ENCODE peak calls at places on chromosomes 4 and X, in nine cellular contexts. D, L, I, M, Q, A, T, Z and V are unnamed samples.

GRCh38 chr4:24179201-24179840 is 289.5 kb upstream of the PPARGC1A start:
- DNase-seq in D (no peak), L (no peak), I (no peak), M (no peak), Q (no peak), A (no peak), T (no peak), Z (no peak), V (no peak)

GRCh38 chr4:185470503-185471195 is 884 bp downstream of the CCDC110 start:
- DNase-seq in D (no peak), L (peak), I (peak), M (peak), Q (peak), A (peak), T (peak), Z (no peak), V (no peak)

GRCh38 chr4:159564615-159565014 is 461.7 kb downstream of the RAPGEF2 start:
- DNase-seq in D (no peak), L (no peak), I (no peak), M (no peak), Q (no peak), A (no peak), T (no peak), Z (no peak), V (no peak)

GRCh38 chr4:182825786-182826185 is 91.4 kb downstream of the DCTD start:
- DNase-seq in D (no peak), L (no peak), I (no peak), M (no peak), Q (no peak), A (no peak), T (no peak), Z (no peak), V (no peak)

GRCh38 chrX:21934414-21934813 is 6.1 kb upstream of the SMS start:
- DNase-seq in D (no peak), L (no peak), I (no peak), M (no peak), Q (no peak), A (no peak), T (no peak), Z (no peak), V (no peak)

GRCh38 chrX:72050011-72050410 is 81.7 kb downstream of the RTL5 start:
- DNase-seq in D (peak), L (peak), I (no peak), M (no peak), Q (peak), A (peak), T (no peak), Z (no peak), V (no peak)

GRCh38 chrX:100410083-100410590 is at the start of gene PCDH19:
- DNase-seq in D (no peak), L (peak), I (peak), M (peak), Q (peak), A (peak), T (peak), Z (peak), V (peak)

GRCh38 chrX:791479-792034 is 161.0 kb downstream of the SHOX start:
- DNase-seq in D (no peak), L (no peak), I (no peak), M (peak), Q (no peak), A (no peak), T (no peak), Z (no peak), V (no peak)

GRCh38 chr4:113823291-113823659 is 61.7 kb upstream of the CAMK2D start:
- DNase-seq in D (no peak), L (peak), I (peak), M (no peak), Q (no peak), A (peak), T (peak), Z (no peak), V (peak)

GRCh38 chr4:10983274-10983673 is 298.7 kb upstream of the CLNK start:
- DNase-seq in D (no peak), L (no peak), I (no peak), M (no peak), Q (no peak), A (no peak), T (no peak), Z (no peak), V (peak)

GRCh38 chrX:22397566-22397965 is 124.9 kb downstream of the CBLL2 start:
- DNase-seq in D (no peak), L (no peak), I (no peak), M (no peak), Q (no peak), A (no peak), T (no peak), Z (no peak), V (no peak)

GRCh38 chrX:134388161-134389109 is 71.5 kb upstream of the HPRT1 start:
- DNase-seq in D (no peak), L (no peak), I (no peak), M (no peak), Q (no peak), A (no peak), T (peak), Z (no peak), V (peak)

GRCh38 chr4:38857354-38858096 is 908 bp upstream of the TLR6 start:
- DNase-seq in D (no peak), L (peak), I (peak), M (no peak), Q (peak), A (peak), T (peak), Z (no peak), V (peak)

GRCh38 chrX:19990225-19990518 is 689 bp downstream of the BCLAF3 start:
- DNase-seq in D (no peak), L (peak), I (no peak), M (no peak), Q (no peak), A (no peak), T (no peak), Z (no peak), V (no peak)

GRCh38 chr4:154124539-154125255 is 335.8 kb upstream of the SFRP2 start:
- DNase-seq in D (no peak), L (peak), I (peak), M (no peak), Q (peak), A (peak), T (no peak), Z (no peak), V (no peak)

GRCh38 chr4:86331362-86331761 is 28.5 kb downstream of the MAPK10 start:
- DNase-seq in D (no peak), L (no peak), I (no peak), M (no peak), Q (no peak), A (no peak), T (no peak), Z (no peak), V (no peak)

GRCh38 chr4:16250665-16251365 is 24.5 kb upstream of the TAPT1 start:
- DNase-seq in D (no peak), L (peak), I (peak), M (peak), Q (no peak), A (no peak), T (no peak), Z (no peak), V (no peak)

GRCh38 chr4:145732895-145733880 is 53.2 kb downstream of the C4orf51 start:
- DNase-seq in D (peak), L (peak), I (peak), M (peak), Q (peak), A (peak), T (peak), Z (peak), V (peak)

GRCh38 chr4:110484767-110485166 is 8.8 kb downstream of the ENPEP start:
- DNase-seq in D (peak), L (peak), I (peak), M (no peak), Q (peak), A (peak), T (no peak), Z (no peak), V (peak)

GRCh38 chr4:4391866-4392265 is 5.0 kb downstream of the NSG1 start:
- DNase-seq in D (no peak), L (no peak), I (no peak), M (no peak), Q (no peak), A (no peak), T (no peak), Z (no peak), V (no peak)

GRCh38 chrX:125678258-125678657 is 358.6 kb downstream of the TEX13C start:
- DNase-seq in D (no peak), L (no peak), I (no peak), M (no peak), Q (no peak), A (no peak), T (no peak), Z (no peak), V (no peak)

GRCh38 chrX:152155766-152156310 is 17.5 kb upstream of the MAGEA10 start:
- DNase-seq in D (no peak), L (peak), I (no peak), M (no peak), Q (no peak), A (peak), T (no peak), Z (no peak), V (no peak)

GRCh38 chr4:128371004-128371777 is 83.6 kb upstream of the PGRMC2 start:
- DNase-seq in D (no peak), L (no peak), I (no peak), M (no peak), Q (peak), A (peak), T (no peak), Z (no peak), V (no peak)

GRCh38 chr4:139633661-139634060 is 32.0 kb upstream of the MGST2 start:
- DNase-seq in D (no peak), L (peak), I (peak), M (peak), Q (peak), A (peak), T (no peak), Z (peak), V (no peak)

GRCh38 chrX:119667111-119667928 is 25.6 kb downstream of the SEPTIN6 start:
- DNase-seq in D (no peak), L (no peak), I (peak), M (no peak), Q (no peak), A (peak), T (no peak), Z (no peak), V (no peak)

GRCh38 chr4:67616478-67616877 is 58.0 kb downstream of the STAP1 start:
- DNase-seq in D (no peak), L (no peak), I (peak), M (no peak), Q (no peak), A (no peak), T (no peak), Z (no peak), V (no peak)

DNA sequence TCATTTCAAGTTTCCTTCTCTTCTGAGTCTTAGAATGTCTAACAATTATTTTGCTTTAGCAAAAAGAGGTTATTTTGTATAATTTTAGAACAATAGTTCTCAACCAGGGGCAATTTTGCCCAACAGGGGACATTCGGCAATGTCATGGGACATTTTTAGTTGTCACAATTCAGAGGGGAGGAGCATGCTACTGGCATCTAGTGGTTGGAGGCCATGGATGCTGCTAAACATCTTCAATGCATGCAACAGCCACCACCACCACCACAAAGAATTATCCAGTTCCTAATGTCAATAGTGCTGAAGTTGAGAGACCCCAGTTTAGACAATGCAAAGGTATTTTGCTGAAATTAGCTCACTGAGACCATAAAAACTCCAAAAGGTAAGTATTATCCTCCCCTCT is 122.5 kb downstream of the ARHGAP6 start:
- DNase-seq in D (no peak), L (no peak), I (no peak), M (no peak), Q (no peak), A (no peak), T (no peak), Z (no peak), V (peak)
- TF ChIP-seq CTCF in D (no peak), L (no peak), I (no peak), M (no peak), Q (no peak), A (no peak), T (no peak), Z (no peak), V (no peak)

GRCh38 chrX:153953892-153954617 is 9.6 kb upstream of the RENBP start:
- DNase-seq in D (no peak), L (no peak), I (no peak), M (no peak), Q (no peak), A (no peak), T (no peak), Z (no peak), V (no peak)
- TF ChIP-seq CTCF in D (no peak), L (no peak), I (no peak), M (no peak), Q (no peak), A (no peak), T (no peak), Z (no peak), V (no peak)

GRCh38 chr4:76364763-76365162 is 56.2 kb downstream of the CCDC158 start:
- DNase-seq in D (no peak), L (no peak), I (no peak), M (no peak), Q (no peak), A (no peak), T (no peak), Z (no peak), V (no peak)

GRCh38 chr4:76363556-76364290 is 57.2 kb downstream of the STBD1 start:
- DNase-seq in D (no peak), L (peak), I (peak), M (no peak), Q (no peak), A (no peak), T (no peak), Z (no peak), V (no peak)

GRCh38 chr4:76361689-76362412 is 55.3 kb downstream of the STBD1 start:
- DNase-seq in D (no peak), L (no peak), I (no peak), M (no peak), Q (no peak), A (no peak), T (no peak), Z (no peak), V (no peak)

GRCh38 chr4:76365636-76366035 is 55.3 kb downstream of the CCDC158 start:
- DNase-seq in D (no peak), L (no peak), I (peak), M (no peak), Q (no peak), A (peak), T (no peak), Z (no peak), V (no peak)

GRCh38 chr4:76366737-76367136 is 54.2 kb downstream of the CCDC158 start:
- DNase-seq in D (no peak), L (no peak), I (no peak), M (no peak), Q (no peak), A (no peak), T (no peak), Z (no peak), V (no peak)
- TF ChIP-seq CTCF in D (no peak), L (no peak), I (no peak), M (no peak), Q (no peak), A (no peak), T (no peak), Z (no peak), V (no peak)

GRCh38 chr4:176872461-176872860 is 79.7 kb upstream of the VEGFC start:
- DNase-seq in D (no peak), L (no peak), I (peak), M (no peak), Q (no peak), A (peak), T (no peak), Z (no peak), V (no peak)
- TF ChIP-seq CTCF in D (no peak), L (no peak), I (no peak), M (no peak), Q (no peak), A (no peak), T (no peak), Z (no peak), V (no peak)

GRCh38 chrX:53354669-53355068 is 67.8 kb downstream of the SMC1A start:
- DNase-seq in D (no peak), L (peak), I (peak), M (no peak), Q (no peak), A (no peak), T (no peak), Z (no peak), V (no peak)
- TF ChIP-seq CTCF in D (no peak), L (peak), I (peak), M (no peak), Q (peak), A (no peak), T (no peak), Z (no peak), V (no peak)

GRCh38 chrX:144592036-144592435 is 655.3 kb upstream of the SPANXN1 start:
- DNase-seq in D (no peak), L (no peak), I (no peak), M (no peak), Q (no peak), A (no peak), T (no peak), Z (no peak), V (no peak)

DNA sequence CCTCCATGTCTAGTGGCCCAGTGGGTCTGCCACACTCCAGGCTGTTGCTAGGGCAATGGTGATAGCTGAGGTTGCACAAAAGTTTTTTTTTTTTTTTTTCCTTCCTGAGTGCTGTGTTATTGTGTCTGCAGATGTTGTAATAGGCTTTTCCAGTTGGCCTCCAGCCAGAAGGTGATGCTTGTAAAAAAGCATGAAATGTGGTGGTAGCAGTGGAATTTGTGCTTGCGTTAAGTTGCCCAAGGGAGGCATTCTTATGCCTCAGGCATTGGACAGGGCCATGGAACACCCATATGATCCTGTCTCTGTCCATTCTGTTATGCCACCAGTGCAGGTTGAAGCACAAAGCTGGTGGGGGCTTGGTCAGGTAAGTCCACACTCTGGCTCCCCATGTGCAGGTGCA is 660.5 kb upstream of the SPANXN1 start:
- DNase-seq in D (no peak), L (peak), I (peak), M (no peak), Q (peak), A (peak), T (no peak), Z (no peak), V (no peak)
- TF ChIP-seq CTCF in D (no peak), L (no peak), I (no peak), M (no peak), Q (no peak), A (no peak), T (no peak), Z (no peak), V (no peak)

GRCh38 chr4:125836597-125837195 is 521.9 kb downstream of the FAT4 start:
- DNase-seq in D (no peak), L (peak), I (peak), M (no peak), Q (no peak), A (no peak), T (no peak), Z (no peak), V (no peak)

GRCh38 chr4:125838239-125838601 is 523.5 kb downstream of the FAT4 start:
- DNase-seq in D (no peak), L (no peak), I (no peak), M (no peak), Q (no peak), A (no peak), T (no peak), Z (no peak), V (no peak)

GRCh38 chr4:125838924-125839323 is 524.2 kb downstream of the FAT4 start:
- DNase-seq in D (no peak), L (peak), I (peak), M (no peak), Q (no peak), A (no peak), T (no peak), Z (no peak), V (no peak)

GRCh38 chr4:125832161-125832560 is 517.4 kb downstream of the FAT4 start:
- DNase-seq in D (no peak), L (no peak), I (no peak), M (no peak), Q (no peak), A (no peak), T (no peak), Z (no peak), V (no peak)

DNA sequence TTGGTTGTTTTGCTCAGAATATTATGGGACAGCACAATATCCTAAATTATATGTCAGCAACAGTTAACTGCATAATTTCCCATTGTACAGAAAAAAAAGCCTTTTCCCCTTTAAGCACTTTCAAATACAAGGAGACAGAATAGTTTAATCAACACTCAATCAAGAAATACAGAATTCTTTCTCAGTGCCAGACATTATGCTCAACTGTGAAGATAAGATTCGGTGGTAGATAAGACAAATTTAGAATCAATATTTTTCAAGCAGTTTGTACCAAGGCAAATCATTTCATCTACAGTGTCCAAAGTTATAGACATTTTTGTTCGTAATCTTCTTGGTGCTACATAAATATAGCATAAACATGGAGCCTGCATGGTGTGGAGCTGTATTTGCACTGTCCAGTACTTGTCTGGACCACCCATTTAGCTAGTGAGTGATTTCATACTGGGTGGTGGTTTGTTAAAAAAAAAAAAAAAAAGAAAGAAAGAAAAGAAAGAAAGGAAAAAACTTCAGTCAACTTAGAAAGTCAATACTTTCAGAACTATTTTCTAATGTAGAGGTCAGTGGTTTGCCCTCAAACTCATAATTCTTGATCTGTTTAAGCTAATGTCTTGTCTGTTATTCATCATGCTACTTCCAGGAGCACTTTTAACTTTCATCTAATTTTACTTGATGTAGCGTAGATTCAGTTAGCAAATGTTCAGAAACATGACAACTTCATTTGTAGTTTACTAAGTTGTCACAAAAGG is 522.9 kb downstream of the FAT4 start:
- DNase-seq in D (no peak), L (no peak), I (no peak), M (no peak), Q (peak), A (no peak), T (no peak), Z (no peak), V (no peak)
- TF ChIP-seq CTCF in D (no peak), L (no peak), I (no peak), M (no peak), Q (no peak), A (no peak), T (no peak), Z (no peak), V (no peak)

DNA sequence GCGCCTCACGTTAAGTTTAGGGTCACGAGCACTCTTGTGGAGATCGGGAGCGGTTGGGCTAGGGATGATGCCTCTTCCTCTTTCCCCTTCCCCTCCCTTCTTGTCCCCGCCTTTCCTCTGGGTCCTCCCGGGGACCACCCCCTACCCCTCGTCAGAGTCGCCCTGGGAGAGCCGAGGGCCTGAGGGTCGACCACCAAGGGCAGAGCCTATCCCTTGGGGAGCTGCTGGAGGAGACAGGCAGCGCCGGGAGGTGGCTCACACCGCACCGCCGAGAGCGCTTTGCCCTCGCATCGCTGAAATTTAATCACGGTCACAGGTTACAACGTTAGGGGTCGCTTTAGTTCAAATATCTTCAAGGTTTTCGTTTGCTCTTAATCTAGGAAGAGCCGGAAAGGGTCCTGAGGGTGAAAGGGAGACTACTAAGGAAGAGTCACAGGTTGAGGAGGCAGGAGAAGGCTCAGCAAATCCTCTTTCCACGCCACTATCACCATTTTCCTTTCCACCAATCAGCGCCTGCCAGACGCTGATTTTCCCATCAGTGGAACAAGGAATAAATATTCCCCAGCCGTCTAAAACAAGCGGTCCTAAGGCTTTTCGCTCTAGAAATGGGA is 529 bp upstream of the SNCA start:
- DNase-seq in D (no peak), L (peak), I (peak), M (peak), Q (peak), A (peak), T (peak), Z (peak), V (no peak)
- TF ChIP-seq CTCF in D (peak), L (peak), I (no peak), M (peak), Q (no peak), A (no peak), T (no peak), Z (no peak), V (no peak)